ENCODE peak calls at places on chromosomes 5 and 9, in four cellular contexts. N is A549, O is IMR-90, Q is astrocyte. S is an unnamed sample.

GRCh38 chr9:136835932-136836901 is 6.1 kb upstream of the AJM1 start:
- DNase-seq in O (no peak), Q (no peak), N (no peak), S (peak)

GRCh38 chr5:86546582-86546981 is 71.2 kb upstream of the COX7C start:
- DNase-seq in N (no peak), O (no peak), Q (no peak), S (no peak)

GRCh38 chr5:98816574-98817222 is 43.2 kb downstream of the RGMB start:
- DNase-seq in N (no peak), Q (no peak), O (no peak), S (no peak)

GRCh38 chr9:101593345-101593744 is 1.4 kb downstream of the PPP3R2 start:
- DNase-seq in O (no peak), N (no peak), Q (no peak), S (no peak)

GRCh38 chr5:133786432-133786831 is 174.1 kb upstream of the FSTL4 start:
- DNase-seq in Q (no peak), N (no peak), O (no peak), S (no peak)

GRCh38 chr5:4511996-4512656 is 628.0 kb upstream of the ADAMTS16 start:
- DNase-seq in Q (peak), O (no peak), N (peak), S (peak)

GRCh38 chr5:32490972-32491557 is 46.5 kb upstream of the ZFR start:
- DNase-seq in Q (no peak), N (no peak), O (no peak), S (no peak)

GRCh38 chr9:103037508-103038477 is 42.7 kb downstream of the CYLC2 start:
- DNase-seq in N (no peak), Q (peak), O (no peak), S (no peak)

GRCh38 chr9:116859763-116860162 is 172.7 kb downstream of the TRIM32 start:
- DNase-seq in N (no peak), Q (no peak), O (no peak), S (no peak)

GRCh38 chr9:77897292-77897691 is 134.3 kb downstream of the GNAQ start:
- DNase-seq in Q (no peak), N (no peak), O (peak), S (no peak)
- TF ChIP-seq CTCF in Q (peak), N (peak), O (peak), S (peak)

GRCh38 chr5:179269781-179270543 is 75.3 kb downstream of the ADAMTS2 start:
- DNase-seq in N (no peak), Q (no peak), O (no peak), S (peak)
- H3K27ac ChIP-seq in N (no peak), Q (no peak), O (peak), S (peak)

GRCh38 chr9:129079829-129080228 is 1.1 kb upstream of the DOLPP1 start:
- DNase-seq in N (no peak), O (no peak), Q (no peak), S (no peak)
- H3K4me3 ChIP-seq in N (peak), O (no peak), Q (peak), S (peak)

DNA sequence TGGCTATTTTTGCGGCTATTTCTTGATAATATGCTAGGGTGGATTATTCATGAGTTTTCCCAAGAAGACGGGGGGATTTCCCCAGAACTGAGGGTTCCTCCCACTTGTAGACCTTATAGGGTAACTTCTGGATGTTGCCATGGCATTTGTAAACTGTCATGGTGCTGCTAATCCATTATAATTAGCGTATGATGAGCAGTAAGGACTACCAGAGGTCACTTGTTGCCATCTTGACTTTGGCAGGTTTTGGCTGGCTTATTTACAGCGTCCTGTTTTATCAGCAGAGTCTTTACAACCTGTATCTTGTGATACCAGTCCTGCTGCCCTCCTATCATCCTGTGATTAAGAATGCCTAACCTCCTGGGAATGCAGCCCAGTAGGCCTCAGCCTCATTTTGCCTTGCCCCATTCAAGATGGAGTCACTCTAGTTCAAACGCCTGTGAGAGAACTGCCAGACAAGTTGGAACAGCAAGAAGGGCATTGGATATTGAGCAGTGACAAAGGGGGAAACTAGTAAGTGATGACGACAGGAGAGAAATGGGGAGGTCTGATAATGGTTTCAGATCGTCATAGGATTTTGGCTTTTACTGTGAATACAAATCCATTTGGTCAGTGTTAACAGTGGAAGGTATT is 34.2 kb downstream of the MTRR start:
- DNase-seq in Q (no peak), O (no peak), N (no peak), S (no peak)
- TF ChIP-seq CTCF in Q (no peak), O (no peak), N (no peak), S (no peak)

DNA sequence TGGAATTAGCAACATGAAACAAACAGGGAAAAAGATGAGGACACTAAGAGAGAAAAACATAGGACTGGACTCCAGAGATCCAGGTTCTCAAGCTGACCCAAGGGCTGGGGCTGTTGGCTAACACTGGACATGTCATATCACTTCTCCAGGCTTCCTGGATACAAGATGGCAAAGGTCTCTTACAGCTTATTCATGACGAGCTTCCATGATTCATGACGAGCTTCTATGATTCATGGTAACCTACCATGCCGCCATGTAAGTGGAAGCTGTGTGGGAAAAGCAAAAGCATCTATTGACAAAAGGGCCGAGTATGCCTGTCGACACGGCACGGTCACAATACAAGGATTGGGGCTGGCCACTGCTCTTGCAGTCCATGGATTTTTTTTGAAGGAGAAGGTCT is 77.8 kb downstream of the PTCH1 start:
- DNase-seq in O (no peak), N (no peak), Q (no peak), S (no peak)
- H3K27ac ChIP-seq in O (no peak), N (no peak), Q (no peak), S (no peak)

GRCh38 chr5:88678780-88679491 is 204.0 kb downstream of the MEF2C start:
- DNase-seq in N (no peak), Q (no peak), O (no peak), S (no peak)

GRCh38 chr5:88681402-88681801 is 201.6 kb downstream of the MEF2C start:
- DNase-seq in Q (no peak), N (no peak), O (no peak), S (no peak)

GRCh38 chr5:88679638-88680037 is 203.3 kb downstream of the MEF2C start:
- DNase-seq in N (no peak), O (no peak), Q (no peak), S (no peak)

GRCh38 chr5:88677943-88678779 is 204.8 kb downstream of the MEF2C start:
- DNase-seq in O (no peak), Q (no peak), N (no peak), S (peak)

DNA sequence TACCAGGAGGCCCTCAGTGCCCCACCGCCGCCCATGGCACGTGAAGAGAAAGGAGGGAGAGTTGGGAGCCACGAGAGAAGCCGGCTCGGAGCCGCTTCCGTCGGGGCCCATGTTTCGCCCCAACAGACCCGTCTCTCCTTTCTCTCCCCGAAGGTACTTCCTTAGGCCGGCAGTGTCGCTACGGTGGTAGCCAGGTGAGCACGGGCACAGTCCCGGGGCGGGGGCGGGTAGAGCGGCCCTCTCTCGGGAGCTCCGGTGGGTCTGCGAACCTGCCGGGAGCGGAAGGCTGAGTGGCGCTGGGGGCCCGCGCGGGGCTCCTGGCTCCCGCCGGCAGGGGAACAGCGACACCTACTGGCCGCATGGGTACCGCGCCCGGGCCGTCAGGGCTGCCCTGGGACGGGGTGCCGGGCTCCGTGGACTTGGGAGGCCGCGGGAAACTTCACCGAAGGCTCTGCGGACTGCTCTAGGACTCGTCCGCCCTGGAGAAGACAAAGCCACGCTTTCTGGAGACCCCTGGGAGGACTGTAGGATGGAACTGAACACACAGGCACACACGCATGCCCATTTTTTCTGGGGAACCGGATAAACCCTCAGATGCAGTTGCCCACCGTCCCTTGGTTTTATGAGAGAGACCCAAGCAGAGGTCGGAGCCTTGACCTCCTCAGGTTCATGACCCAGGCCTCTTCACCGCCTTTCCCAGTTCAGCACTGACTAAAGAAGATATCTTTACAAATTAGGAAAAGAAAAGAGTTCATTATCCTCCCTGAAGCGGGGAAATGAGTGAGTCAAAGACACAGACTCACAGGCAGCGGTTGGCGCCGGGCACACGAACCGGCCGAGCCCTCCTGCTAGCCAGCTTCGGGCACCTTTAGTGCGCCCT is 202.5 kb downstream of the MEF2C start:
- DNase-seq in Q (no peak), O (peak), N (peak), S (peak)
- H3K4me3 ChIP-seq in Q (peak), O (peak), N (peak), S (peak)

DNA sequence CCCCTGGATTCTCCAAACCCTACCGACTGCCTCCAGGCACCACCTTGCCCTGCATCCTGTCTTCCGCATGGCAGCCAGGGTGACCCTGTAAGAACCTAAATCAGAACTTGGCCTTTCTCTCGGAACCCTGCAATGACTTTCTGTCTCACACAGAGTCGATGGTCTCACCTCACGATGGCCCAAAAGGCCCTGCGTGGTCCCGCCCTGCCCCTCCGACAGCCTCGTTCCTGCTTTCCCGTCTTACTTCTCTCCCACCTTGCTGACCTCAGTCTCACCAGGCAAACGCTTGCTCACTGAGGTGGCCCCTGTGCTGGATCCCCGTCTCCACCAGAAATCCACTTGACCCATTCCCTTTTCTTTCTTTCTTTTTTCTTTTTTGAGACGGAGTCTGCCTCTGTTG is 142.7 kb upstream of the PHYKPL start:
- DNase-seq in O (no peak), N (no peak), Q (no peak), S (no peak)
- TF ChIP-seq CTCF in O (no peak), N (no peak), Q (no peak), S (no peak)

GRCh38 chr5:151670953-151671636 is 15.6 kb downstream of the SPARC start:
- DNase-seq in Q (no peak), N (no peak), O (peak), S (no peak)

GRCh38 chr5:151671979-151672378 is 14.7 kb downstream of the SPARC start:
- DNase-seq in Q (peak), O (peak), N (no peak), S (no peak)

GRCh38 chr5:151667083-151667482 is 19.6 kb downstream of the SPARC start:
- DNase-seq in N (no peak), Q (no peak), O (no peak), S (no peak)

GRCh38 chr5:151673421-151673820 is 13.3 kb downstream of the SPARC start:
- DNase-seq in Q (no peak), N (no peak), O (no peak), S (no peak)

DNA sequence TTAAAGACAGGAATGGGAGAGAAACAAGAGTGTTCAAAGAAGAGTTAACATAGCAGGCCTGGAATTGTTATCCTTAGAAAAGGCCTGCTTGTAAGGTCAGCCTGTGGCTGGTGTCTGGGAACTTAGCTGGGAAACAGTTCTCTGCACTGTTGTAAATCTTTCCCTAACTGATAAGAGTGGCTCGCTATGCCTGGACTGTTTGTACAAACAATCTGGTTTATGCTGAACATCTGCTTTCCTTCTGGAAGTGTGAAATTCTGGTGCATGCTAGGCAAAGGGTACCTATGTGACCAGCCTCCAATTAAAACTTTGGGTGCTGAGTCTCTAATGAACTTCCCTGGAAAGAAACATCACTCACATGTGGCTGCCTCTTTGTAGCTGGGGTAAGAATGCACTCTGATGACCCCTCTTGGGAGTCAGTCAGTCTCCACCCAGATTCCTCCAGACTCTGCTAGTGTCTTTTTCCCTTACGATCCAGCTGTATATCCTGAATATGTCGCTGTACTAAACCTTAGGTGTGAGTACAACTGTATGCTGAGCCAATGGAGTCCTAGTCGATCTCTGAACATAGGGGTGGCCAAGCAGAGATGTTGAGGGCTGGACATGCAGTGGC is 16.5 kb downstream of the SPARC start:
- DNase-seq in Q (no peak), O (peak), N (no peak), S (no peak)
- H3K27ac ChIP-seq in Q (peak), O (peak), N (peak), S (peak)

GRCh38 chr9:123073991-123074422 is 40.5 kb downstream of the GPR21 start:
- DNase-seq in Q (peak), N (no peak), O (peak), S (no peak)

GRCh38 chr9:123074627-123075026 is 41.2 kb downstream of the GPR21 start:
- DNase-seq in Q (no peak), O (no peak), N (no peak), S (no peak)

GRCh38 chr9:123070210-123070609 is 36.7 kb downstream of the GPR21 start:
- DNase-seq in N (no peak), O (no peak), Q (no peak), S (no peak)

GRCh38 chr9:123073441-123073840 is 40.0 kb downstream of the GPR21 start:
- DNase-seq in Q (no peak), O (no peak), N (no peak), S (no peak)

GRCh38 chr9:123072407-123072995 is 39.0 kb downstream of the GPR21 start:
- DNase-seq in O (no peak), N (no peak), Q (no peak), S (no peak)
- H3K4me3 ChIP-seq in O (no peak), N (no peak), Q (no peak), S (no peak)

S was measured in left lung.